ENCODE peak calls at places on chromosomes 1 and 21, in eight cellular contexts. K is adrenal gland; Q is endothelial cell of umbilical vein; L is CD4-positive, alpha-beta T cell; R is lower lobe of right lung; J is RWPE1; Z is progenitor cell of endocrine pancreas; D is neural crest cell. A is an unnamed sample.

GRCh38 chr1:63524166-63524565 is 841 bp downstream of the EFCAB7 start:
- DNase-seq in D (no peak), Z (no peak), Q (no peak), K (no peak), L (no peak), J (no peak), R (no peak), A (no peak)

GRCh38 chr21:38756746-38757145 is 49.0 kb upstream of the ETS2 start:
- DNase-seq in Q (no peak), Z (no peak), J (peak), R (no peak), L (no peak), K (no peak), D (no peak), A (no peak)

GRCh38 chr1:245337829-245338484 is 183.2 kb downstream of the KIF26B start:
- DNase-seq in J (no peak), R (no peak), Q (no peak), K (no peak), D (no peak), Z (no peak), L (no peak), A (no peak)

GRCh38 chr1:177281901-177282300 is 111.1 kb downstream of the BRINP2 start:
- DNase-seq in L (no peak), D (peak), R (no peak), Z (no peak), K (no peak), J (no peak), Q (no peak), A (no peak)

GRCh38 chr1:109649380-109649987 is 6.4 kb upstream of the GSTM4 start:
- DNase-seq in L (no peak), J (no peak), Q (peak), Z (no peak), D (no peak), K (no peak), R (no peak), A (no peak)

GRCh38 chr1:91557039-91557690 is 56.5 kb downstream of the CDC7 start:
- DNase-seq in Z (no peak), L (no peak), D (no peak), J (no peak), R (no peak), Q (peak), K (no peak), A (no peak)

GRCh38 chr1:209601809-209602657 is 18.5 kb downstream of the CAMK1G start:
- DNase-seq in K (peak), Z (no peak), D (peak), J (peak), R (no peak), Q (peak), L (no peak), A (no peak)

GRCh38 chr1:170250531-170251276 is 104.9 kb downstream of the NTMT2 start:
- DNase-seq in K (no peak), L (no peak), J (no peak), Z (no peak), Q (no peak), R (no peak), D (no peak), A (no peak)

GRCh38 chr1:153032677-153033308 is 1.8 kb downstream of the SPRR1B start:
- DNase-seq in Z (no peak), D (no peak), Q (peak), J (peak), K (peak), L (no peak), R (no peak), A (peak)

GRCh38 chr1:198633675-198634121 is 5.1 kb upstream of the PTPRC start:
- DNase-seq in Q (no peak), R (no peak), L (no peak), Z (no peak), K (no peak), J (no peak), D (no peak), A (no peak)

GRCh38 chr1:46991083-46991923 is 32.2 kb upstream of the CYP4X1 start:
- DNase-seq in L (no peak), Q (no peak), K (no peak), J (no peak), D (no peak), Z (no peak), R (no peak), A (no peak)
- TF ChIP-seq CTCF in L (no peak), Q (no peak), K (peak), J (peak), D (peak), Z (peak), R (peak), A (no peak)

DNA sequence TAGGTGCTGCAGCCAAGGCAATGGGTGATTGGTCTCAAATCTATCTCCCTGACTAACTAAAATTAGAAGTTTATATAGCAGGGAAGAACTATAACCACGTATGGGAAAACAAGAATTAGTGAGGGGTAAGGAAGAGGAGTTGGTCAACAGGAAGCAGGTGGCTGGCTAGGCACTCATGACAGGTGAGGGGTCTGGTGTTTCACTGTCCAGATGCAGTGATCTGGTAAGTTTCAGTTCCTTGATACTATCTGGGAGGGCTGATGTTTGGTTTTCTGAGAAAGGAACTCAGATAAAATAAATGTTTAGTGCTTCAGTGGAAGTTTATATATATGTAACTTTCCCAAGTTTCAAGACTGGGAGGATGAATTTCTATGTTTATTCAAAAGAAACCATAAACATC is 11.6 kb upstream of the POU2F1 start:
- DNase-seq in R (no peak), Q (no peak), Z (no peak), L (no peak), J (no peak), K (no peak), D (no peak), A (no peak)
- TF ChIP-seq CTCF in R (no peak), Q (no peak), Z (no peak), L (no peak), J (no peak), K (no peak), D (no peak), A (no peak)

GRCh38 chr1:154619181-154619948 is 11.4 kb upstream of the ADAR start:
- DNase-seq in L (no peak), R (no peak), Z (no peak), J (no peak), D (no peak), K (no peak), Q (no peak), A (no peak)

GRCh38 chr1:154615411-154615810 is 7.4 kb upstream of the ADAR start:
- DNase-seq in Z (no peak), D (no peak), Q (no peak), J (no peak), R (no peak), K (no peak), L (no peak), A (no peak)

GRCh38 chr1:154614247-154614646 is 6.3 kb upstream of the ADAR start:
- DNase-seq in R (no peak), Q (no peak), J (no peak), Z (no peak), K (no peak), L (no peak), D (no peak), A (no peak)

GRCh38 chr1:154614887-154615286 is 6.9 kb upstream of the ADAR start:
- DNase-seq in D (no peak), Z (no peak), J (no peak), L (no peak), Q (no peak), R (no peak), K (peak), A (no peak)

GRCh38 chr1:154616659-154617345 is 8.8 kb upstream of the ADAR start:
- DNase-seq in Z (no peak), Q (peak), R (no peak), L (no peak), D (no peak), J (no peak), K (no peak), A (no peak)
- TF ChIP-seq CTCF in Z (no peak), Q (no peak), R (no peak), L (no peak), D (no peak), J (no peak), K (no peak), A (no peak)

GRCh38 chr1:205226868-205227583 is 720 bp upstream of the TMCC2 start:
- DNase-seq in L (no peak), K (no peak), J (peak), D (no peak), R (no peak), Q (peak), Z (no peak), A (no peak)

GRCh38 chr1:205229399-205229861 is 1.7 kb downstream of the TMCC2 start:
- DNase-seq in R (no peak), D (no peak), Z (no peak), L (peak), J (peak), Q (peak), K (peak), A (peak)

GRCh38 chr1:205228052-205228451 is 306 bp downstream of the TMCC2 start:
- DNase-seq in Z (no peak), L (no peak), K (no peak), Q (no peak), R (no peak), J (no peak), D (no peak), A (no peak)

GRCh38 chr1:205225901-205226765 is 1.6 kb upstream of the TMCC2 start:
- DNase-seq in D (no peak), Q (no peak), K (no peak), R (no peak), L (no peak), J (peak), Z (no peak), A (no peak)

GRCh38 chr1:205227584-205228006 is at the start of gene TMCC2:
- DNase-seq in Q (peak), J (peak), L (peak), R (peak), Z (peak), D (peak), K (peak), A (peak)
- TF ChIP-seq CTCF in Q (peak), J (no peak), L (no peak), R (no peak), Z (no peak), D (no peak), K (no peak), A (no peak)

GRCh38 chr1:46333300-46334029 is 7.1 kb upstream of the NSUN4 start:
- DNase-seq in J (peak), R (no peak), Q (peak), Z (no peak), L (no peak), K (peak), D (no peak), A (no peak)
- TF ChIP-seq CTCF in J (no peak), R (no peak), Q (no peak), Z (peak), L (no peak), K (peak), D (peak), A (no peak)

A was measured in nephron progenitor cell.